ENCODE peak calls at places on chromosome 12, in seven cellular contexts. X is IMR-90, V is gastrocnemius medialis, N is A549, Q is HCT116, L is NB4, F is upper lobe of left lung. T is an unnamed sample.

GRCh38 chr12:93166891-93167307 is 210.8 kb upstream of the NUDT4 start:
- DNase-seq in X (no peak), V (no peak), N (no peak), Q (no peak), L (peak; percentile 67), F (no peak), T (no peak)

GRCh38 chr12:64610660-64611429 is 550 bp downstream of the RASSF3 start:
- DNase-seq in X (peak; percentile 50), V (peak; percentile 20), N (peak; percentile 49), Q (no peak), L (peak; percentile 95), F (peak; percentile 72), T (peak; percentile 79)

GRCh38 chr12:77049767-77050353 is 15.5 kb downstream of the E2F7 start:
- DNase-seq in X (peak; percentile 70), V (no peak), N (peak; percentile 50), Q (peak; percentile 63), L (peak; percentile 67), F (no peak), T (no peak)

GRCh38 chr12:74365178-74365964 is 172.3 kb upstream of the ATXN7L3B start:
- DNase-seq in X (peak; percentile 33), V (no peak), N (no peak), Q (no peak), L (peak; percentile 66), F (no peak), T (no peak)

GRCh38 chr12:1799068-1799881 is 21.1 kb upstream of the LRTM2 start:
- DNase-seq in X (no peak), V (no peak), N (no peak), Q (no peak), L (no peak), F (no peak), T (no peak)

GRCh38 chr12:92078167-92079053 is 67.2 kb downstream of the BTG1 start:
- DNase-seq in X (peak; percentile 96), V (peak; percentile 50), N (peak; percentile 60), Q (peak; percentile 12), L (peak; percentile 82), F (no peak), T (no peak)

GRCh38 chr12:55642275-55643068 is 5.8 kb downstream of the OR10P1 start:
- DNase-seq in X (no peak), V (no peak), N (no peak), Q (no peak), L (peak; percentile 80), F (peak; percentile 27), T (no peak)

GRCh38 chr12:51351913-51352532 is 5.5 kb upstream of the CELA1 start:
- DNase-seq in X (peak; percentile 66), V (no peak), N (peak; percentile 46), Q (peak; percentile 27), L (peak; percentile 78), F (peak; percentile 67), T (peak; percentile 59)

GRCh38 chr12:14896477-14897184 is 11.0 kb upstream of the MGP start:
- DNase-seq in X (peak; percentile 79), V (no peak), N (no peak), Q (no peak), L (no peak), F (no peak), T (no peak)

GRCh38 chr12:72540811-72541210 is 268.6 kb downstream of the TRHDE start:
- DNase-seq in X (peak; percentile 45), V (no peak), N (no peak), Q (no peak), L (no peak), F (no peak), T (no peak)

GRCh38 chr12:52307836-52308806 is 13.1 kb downstream of the KRT83 start:
- DNase-seq in X (peak; percentile 11), V (peak; percentile 76), N (no peak), Q (peak; percentile 24), L (peak; percentile 71), F (peak; percentile 55), T (peak; percentile 83)

GRCh38 chr12:83261998-83262397 is 575.3 kb downstream of the TMTC2 start:
- DNase-seq in X (no peak), V (no peak), N (no peak), Q (peak; percentile 6), L (peak; percentile 15), F (no peak), T (no peak)

GRCh38 chr12:83473408-83474095 is 786.8 kb downstream of the TMTC2 start:
- DNase-seq in X (no peak), V (no peak), N (no peak), Q (no peak), L (no peak), F (no peak), T (no peak)

GRCh38 chr12:130192667-130193345 is 30.5 kb downstream of the FZD10 start:
- DNase-seq in X (no peak), V (no peak), N (no peak), Q (no peak), L (no peak), F (no peak), T (peak; percentile 25)

GRCh38 chr12:124345795-124346194 is 50.9 kb downstream of the RFLNA start:
- DNase-seq in X (peak; percentile 19), V (no peak), N (no peak), Q (no peak), L (peak; percentile 43), F (no peak), T (no peak)

GRCh38 chr12:80509781-80510556 is 65.9 kb downstream of the PTPRQ start:
- DNase-seq in X (peak; percentile 87), V (no peak), N (no peak), Q (no peak), L (no peak), F (no peak), T (no peak)

GRCh38 chr12:2855546-2855945 is 1.3 kb downstream of the TEX52 start:
- DNase-seq in X (no peak), V (no peak), N (no peak), Q (no peak), L (no peak), F (no peak), T (no peak)

GRCh38 chr12:2856051-2856450 is 788 bp downstream of the TEX52 start:
- DNase-seq in X (no peak), V (no peak), N (no peak), Q (no peak), L (peak; percentile 25), F (no peak), T (no peak)

GRCh38 chr12:2854669-2855453 is 2.0 kb downstream of the TEX52 start:
- DNase-seq in X (no peak), V (no peak), N (no peak), Q (no peak), L (no peak), F (no peak), T (no peak)

GRCh38 chr12:2851931-2852330 is 4.9 kb downstream of the TEX52 start:
- DNase-seq in X (no peak), V (no peak), N (no peak), Q (no peak), L (no peak), F (no peak), T (no peak)

GRCh38 chr12:2853626-2854025 is 3.2 kb downstream of the TEX52 start:
- DNase-seq in X (peak; percentile 74), V (peak; percentile 72), N (peak; percentile 92), Q (peak; percentile 28), L (peak; percentile 54), F (peak; percentile 73), T (peak; percentile 82)
- TF ChIP-seq POLR2A in X (no peak), V (no peak), N (no peak), Q (no peak), L (no peak), F (no peak), T (no peak)

GRCh38 chr12:81591256-81591655 is 167.9 kb downstream of the PPFIA2 start:
- DNase-seq in X (no peak), V (no peak), N (no peak), Q (no peak), L (no peak), F (no peak), T (no peak)
- TF ChIP-seq POLR2A in X (no peak), V (no peak), N (no peak), Q (no peak), L (no peak), F (no peak), T (no peak)

DNA sequence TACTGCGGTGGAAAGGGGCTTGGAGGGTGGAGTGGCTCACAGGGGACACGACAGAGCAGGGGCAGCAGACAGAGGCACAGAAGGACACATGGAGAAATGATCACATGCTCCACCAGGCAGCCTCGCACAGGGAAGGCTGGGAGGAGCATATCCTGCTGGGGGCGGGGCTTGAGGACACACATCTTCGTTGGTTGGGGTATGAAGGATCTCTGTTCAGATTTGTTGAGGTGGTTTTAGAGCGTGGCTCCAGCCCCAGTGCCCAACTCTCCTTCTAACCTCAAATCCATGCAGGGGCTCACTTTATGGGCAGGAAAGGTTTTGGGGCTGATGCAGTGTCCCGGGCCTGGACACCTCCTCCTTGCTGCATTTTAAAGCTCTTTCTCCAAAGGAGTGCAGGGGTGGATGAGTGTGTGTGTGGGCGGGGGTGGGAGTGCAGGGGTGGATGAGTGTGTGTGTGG is 741 bp upstream of the P3H3 start:
- DNase-seq in X (peak; percentile 79), V (peak; percentile 67), N (peak; percentile 96), Q (peak; percentile 69), L (peak; percentile 63), F (peak; percentile 68), T (peak; percentile 91)
- TF ChIP-seq POLR2A in X (no peak), V (no peak), N (peak; percentile 39), Q (peak; percentile 81), L (no peak), F (no peak), T (peak; percentile 25)

DNA sequence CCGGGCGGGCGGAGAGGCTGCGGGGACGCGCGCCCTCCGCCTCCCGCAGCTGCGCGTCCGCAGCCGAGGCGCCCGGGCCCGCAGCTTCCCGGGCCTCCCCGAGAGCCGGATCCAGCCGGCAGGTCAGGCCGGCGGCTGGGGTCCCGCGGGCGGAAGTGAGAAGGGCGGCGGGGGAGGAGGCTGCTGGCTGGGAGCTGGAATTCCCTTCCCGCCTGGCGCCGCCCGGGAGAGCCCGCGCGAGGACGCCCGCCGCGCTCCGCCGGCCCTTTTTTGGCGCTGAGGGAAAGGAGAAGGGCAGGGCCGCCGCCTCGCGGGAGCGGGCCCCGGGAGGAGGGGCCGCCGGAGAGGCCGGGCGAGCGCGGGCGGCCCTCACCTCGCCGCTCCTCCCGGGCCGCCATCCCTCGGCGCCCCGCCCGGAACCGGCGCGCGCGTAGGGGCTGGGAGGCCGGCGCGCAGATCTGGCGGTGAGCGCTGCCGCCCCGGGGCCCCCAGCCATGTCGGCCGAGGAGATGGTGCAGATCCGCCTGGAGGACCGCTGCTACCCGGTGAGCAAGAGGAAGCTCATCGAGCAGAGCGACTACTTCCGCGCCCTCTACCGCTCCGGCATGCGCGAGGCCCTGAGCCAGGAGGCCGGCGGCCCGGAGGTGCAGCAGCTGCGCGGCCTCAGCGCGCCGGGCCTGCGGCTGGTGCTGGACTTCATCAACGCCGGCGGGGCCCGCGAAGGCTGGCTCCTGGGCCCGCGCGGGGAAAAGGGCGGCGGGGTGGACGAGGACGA is at the start of the genes KLHL42 and MANSC4:
- DNase-seq in X (peak; percentile 73), V (peak; percentile 41), N (peak; percentile 43), Q (no peak), L (peak; percentile 91), F (peak; percentile 75), T (peak; percentile 79)
- TF ChIP-seq POLR2A in X (no peak), V (peak; percentile 28), N (peak; percentile 55), Q (peak; percentile 32), L (peak; percentile 41), F (no peak), T (peak; percentile 58)